ENCODE peak calls at places on chromosomes 7 and 10, in ten cellular contexts. S, V, X, P, E, F, M, J, K and H are unnamed samples.

GRCh38 chr10:72261323-72262018 is 12.3 kb upstream of the DDIT4 start:
- DNase-seq in V (no peak), X (peak; percentile 60), P (no peak), J (no peak), M (peak; percentile 74), E (peak; percentile 90), F (peak; percentile 79), K (no peak), S (no peak), H (no peak)

GRCh38 chr10:128156999-128157755 is 31.0 kb upstream of the MKI67 start:
- DNase-seq in E (no peak), V (no peak), K (no peak), M (no peak), S (no peak), X (peak; percentile 37), P (no peak), F (peak; percentile 94), J (no peak), H (no peak)

GRCh38 chr7:18700147-18700546 is 204.6 kb downstream of the HDAC9 start:
- DNase-seq in X (no peak), P (no peak), J (no peak), V (no peak), K (no peak), E (no peak), S (no peak), F (no peak), M (peak; percentile 10), H (no peak)

GRCh38 chr10:14259696-14260595 is 70.8 kb downstream of the FRMD4A start:
- DNase-seq in X (no peak), E (no peak), S (peak; percentile 27), M (no peak), F (peak; percentile 1), K (no peak), V (no peak), P (peak; percentile 39), J (no peak), H (no peak)

GRCh38 chr7:117001283-117001682 is 48.0 kb downstream of the ST7 start:
- DNase-seq in M (no peak), E (no peak), X (no peak), K (no peak), F (no peak), V (no peak), J (no peak), P (no peak), S (no peak), H (no peak)

GRCh38 chr10:45470098-45471012 is 96.3 kb downstream of the ALOX5 start:
- DNase-seq in F (no peak), E (peak; percentile 64), S (no peak), J (no peak), K (no peak), X (no peak), V (no peak), M (peak; percentile 45), P (peak; percentile 8), H (no peak)

GRCh38 chr10:119445311-119445934 is 97.1 kb downstream of the RGS10 start:
- DNase-seq in K (peak; percentile 85), X (peak; percentile 80), E (peak; percentile 87), V (peak; percentile 82), P (peak; percentile 63), M (peak; percentile 86), S (peak; percentile 46), J (peak; percentile 89), F (peak; percentile 77), H (no peak)

GRCh38 chr7:12434012-12434642 is 30.5 kb upstream of the VWDE start:
- DNase-seq in K (no peak), J (no peak), S (no peak), E (no peak), M (peak; percentile 14), F (no peak), P (no peak), X (no peak), V (no peak), H (no peak)

GRCh38 chr10:111933937-111934336 is 249.6 kb downstream of the GPAM start:
- DNase-seq in J (no peak), V (no peak), X (no peak), M (no peak), K (no peak), S (no peak), E (no peak), F (no peak), P (no peak), H (no peak)

GRCh38 chr7:43535031-43535451 is 47.9 kb upstream of the STK17A start:
- DNase-seq in M (no peak), P (peak; percentile 53), V (no peak), S (peak; percentile 31), J (no peak), K (no peak), E (no peak), X (no peak), F (no peak), H (no peak)

GRCh38 chr10:95275726-95276366 is 15.0 kb downstream of the PDLIM1 start:
- DNase-seq in E (no peak), J (no peak), K (no peak), X (no peak), V (no peak), F (no peak), P (no peak), M (no peak), S (no peak), H (peak; percentile 75)

GRCh38 chr7:128217972-128218652 is 23.0 kb upstream of the LEP start:
- DNase-seq in J (no peak), P (no peak), S (no peak), V (no peak), K (no peak), E (no peak), M (no peak), F (no peak), X (no peak), H (no peak)